ENCODE peak calls at places on chromosomes 5 and 9, in five cellular contexts. Q is psoas muscle, N is stomach, G is uterus, U is kidney. Z is an unnamed sample.

GRCh38 chr5:103347729-103348128 is 89.2 kb downstream of the MACIR start:
- DNase-seq in Q (no peak), N (no peak), G (no peak), U (no peak), Z (no peak)

GRCh38 chr9:82101475-82101874 is 112.9 kb downstream of the SPATA31D1 start:
- DNase-seq in Q (no peak), N (no peak), G (no peak), U (no peak), Z (no peak)

GRCh38 chr5:180329138-180329435 is 24.0 kb downstream of the GFPT2 start:
- DNase-seq in Q (no peak), N (no peak), G (no peak), U (peak; percentile 25), Z (no peak)

GRCh38 chr9:20426019-20426418 is 196.3 kb downstream of the MLLT3 start:
- DNase-seq in Q (no peak), N (no peak), G (no peak), U (no peak), Z (no peak)

GRCh38 chr5:5409151-5409810 is 13.2 kb upstream of the ICE1 start:
- DNase-seq in Q (no peak), N (no peak), G (no peak), U (no peak), Z (no peak)

GRCh38 chr5:67771221-67771620 is 444.3 kb upstream of the PIK3R1 start:
- DNase-seq in Q (no peak), N (no peak), G (no peak), U (no peak), Z (no peak)

GRCh38 chr5:124980174-124980941 is 233.9 kb upstream of the ZNF608 start:
- DNase-seq in Q (no peak), N (no peak), G (no peak), U (no peak), Z (no peak)

GRCh38 chr9:36328798-36329411 is 70.7 kb upstream of the GNE start:
- DNase-seq in Q (no peak), N (no peak), G (peak; percentile 48), U (no peak), Z (no peak)

GRCh38 chr9:74777136-74777879 is 110.4 kb downstream of the TRPM6 start:
- DNase-seq in Q (peak; percentile 41), N (peak; percentile 69), G (peak; percentile 53), U (no peak), Z (no peak)

GRCh38 chr5:75348241-75348640 is 11.2 kb downstream of the HMGCR start:
- DNase-seq in Q (no peak), N (no peak), G (no peak), U (no peak), Z (no peak)

GRCh38 chr5:39437469-39437868 is 12.7 kb upstream of the DAB2 start:
- DNase-seq in Q (no peak), N (no peak), G (no peak), U (no peak), Z (no peak)

GRCh38 chr9:77218612-77219011 is 41.3 kb downstream of the VPS13A start:
- DNase-seq in Q (no peak), N (no peak), G (no peak), U (no peak), Z (no peak)

GRCh38 chr5:10360686-10361085 is 7.2 kb downstream of the MARCHF6 start:
- DNase-seq in Q (no peak), N (no peak), G (no peak), U (no peak), Z (no peak)

GRCh38 chr9:38414040-38414723 is 10.1 kb downstream of the IGFBPL1 start:
- DNase-seq in Q (no peak), N (no peak), G (no peak), U (peak; percentile 53), Z (peak; percentile 56)

GRCh38 chr9:1024112-1024511 is 26.0 kb upstream of the DMRT2 start:
- DNase-seq in Q (no peak), N (no peak), G (no peak), U (no peak), Z (no peak)

GRCh38 chr5:2591777-2592453 is 159.6 kb downstream of the IRX2 start:
- DNase-seq in Q (no peak), N (no peak), G (no peak), U (peak; percentile 37), Z (no peak)

GRCh38 chr5:117318528-117318927 is 743.9 kb upstream of the SEMA6A start:
- DNase-seq in Q (no peak), N (no peak), G (no peak), U (no peak), Z (no peak)

GRCh38 chr5:78113689-78114088 is 180.8 kb downstream of the AP3B1 start:
- DNase-seq in Q (no peak), N (no peak), G (no peak), U (no peak), Z (no peak)

GRCh38 chr5:170200876-170201275 is 31.9 kb upstream of the C5orf58 start:
- DNase-seq in Q (no peak), N (no peak), G (no peak), U (no peak), Z (no peak)

GRCh38 chr5:96247097-96247675 is 185.9 kb downstream of the PCSK1 start:
- DNase-seq in Q (no peak), N (peak; percentile 26), G (no peak), U (no peak), Z (no peak)

GRCh38 chr5:74367241-74367733 is 273.2 kb downstream of the ENC1 start:
- DNase-seq in Q (no peak), N (no peak), G (no peak), U (no peak), Z (no peak)

GRCh38 chr9:135330307-135330631 is 149.3 kb upstream of the PPP1R26 start:
- DNase-seq in Q (no peak), N (no peak), G (no peak), U (no peak), Z (no peak)

GRCh38 chr9:24828687-24829086 is 283.0 kb upstream of the IZUMO3 start:
- DNase-seq in Q (no peak), N (no peak), G (no peak), U (no peak), Z (no peak)

GRCh38 chr5:109857405-109858031 is 167.8 kb downstream of the MAN2A1 start:
- DNase-seq in Q (no peak), N (no peak), G (no peak), U (no peak), Z (no peak)

GRCh38 chr9:75960561-75960960 is 70.1 kb downstream of the PCSK5 start:
- DNase-seq in Q (no peak), N (no peak), G (no peak), U (no peak), Z (no peak)

GRCh38 chr9:35734096-35734495 is 1.6 kb downstream of the CREB3 start:
- DNase-seq in Q (no peak), N (no peak), G (no peak), U (no peak), Z (no peak)

GRCh38 chr5:157540124-157540523 is 35.5 kb downstream of the ADAM19 start:
- DNase-seq in Q (no peak), N (no peak), G (no peak), U (no peak), Z (no peak)

GRCh38 chr5:180806351-180807011 is 3.9 kb upstream of the MGAT1 start:
- DNase-seq in Q (no peak), N (no peak), G (no peak), U (peak; percentile 36), Z (peak; percentile 44)

GRCh38 chr9:107486674-107487520 is 2.7 kb downstream of the KLF4 start:
- DNase-seq in Q (peak; percentile 28), N (peak; percentile 27), G (peak; percentile 31), U (peak; percentile 80), Z (no peak)

GRCh38 chr9:105187781-105188180 is 56.7 kb upstream of the SLC44A1 start:
- DNase-seq in Q (no peak), N (no peak), G (no peak), U (no peak), Z (no peak)

GRCh38 chr5:16588434-16589214 is 28.2 kb downstream of the RETREG1 start:
- DNase-seq in Q (no peak), N (no peak), G (no peak), U (no peak), Z (no peak)

GRCh38 chr5:16589658-16590057 is 27.1 kb downstream of the RETREG1 start:
- DNase-seq in Q (no peak), N (no peak), G (no peak), U (no peak), Z (no peak)

GRCh38 chr5:16580382-16580781 is 36.4 kb downstream of the RETREG1 start:
- DNase-seq in Q (no peak), N (no peak), G (no peak), U (no peak), Z (no peak)

GRCh38 chr5:16582081-16582480 is 34.7 kb downstream of the RETREG1 start:
- DNase-seq in Q (no peak), N (no peak), G (no peak), U (no peak), Z (no peak)

GRCh38 chr5:16585028-16585667 is 31.6 kb downstream of the RETREG1 start:
- DNase-seq in Q (no peak), N (no peak), G (no peak), U (no peak), Z (no peak)
- TF ChIP-seq CTCF in Q (peak; percentile 34), N (no peak), G (no peak), U (peak; percentile 20), Z (peak; percentile 56)

DNA sequence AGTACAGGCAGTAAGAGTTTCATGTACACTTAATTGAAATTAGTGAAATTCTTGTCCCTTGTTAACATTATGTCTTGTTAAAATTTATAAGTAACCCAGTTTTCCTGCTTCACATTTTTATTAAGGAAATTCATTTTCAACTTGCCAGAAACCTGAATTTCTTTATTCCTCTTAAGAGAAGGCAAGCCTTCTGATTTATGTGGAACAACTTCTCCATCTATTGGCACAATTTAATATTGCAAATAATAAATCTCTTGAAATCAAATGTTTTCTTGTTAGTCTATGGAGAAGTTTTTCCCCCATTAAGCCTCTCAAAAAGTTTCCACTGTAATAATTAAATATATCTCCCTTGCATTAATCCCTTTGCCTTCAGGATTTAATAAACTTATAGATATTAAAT is 33.8 kb upstream of the ACO1 start:
- DNase-seq in Q (no peak), N (no peak), G (no peak), U (no peak), Z (no peak)
- TF ChIP-seq CTCF in Q (peak; percentile 17), N (no peak), G (peak; percentile 36), U (peak; percentile 19), Z (peak; percentile 81)

GRCh38 chr9:6584881-6585597 is 60.5 kb downstream of the GLDC start:
- DNase-seq in Q (no peak), N (no peak), G (no peak), U (no peak), Z (no peak)
- TF ChIP-seq CTCF in Q (peak; percentile 54), N (peak; percentile 42), G (peak; percentile 50), U (peak; percentile 35), Z (peak; percentile 87)

GRCh38 chr9:110334871-110335270 is 2.8 kb downstream of the TXNDC8 start:
- DNase-seq in Q (no peak), N (no peak), G (no peak), U (no peak), Z (no peak)

GRCh38 chr9:110337727-110338522 is at the start of gene TXNDC8:
- DNase-seq in Q (no peak), N (no peak), G (no peak), U (no peak), Z (no peak)

GRCh38 chr9:110343537-110343936 is 5.9 kb upstream of the TXNDC8 start:
- DNase-seq in Q (no peak), N (no peak), G (no peak), U (no peak), Z (no peak)

GRCh38 chr9:110340306-110340705 is 2.6 kb upstream of the TXNDC8 start:
- DNase-seq in Q (no peak), N (no peak), G (no peak), U (no peak), Z (no peak)
- TF ChIP-seq CTCF in Q (no peak), N (no peak), G (no peak), U (peak; percentile 31), Z (peak; percentile 73)